ENCODE peak calls at places on chromosomes 2 and 18, in seven cellular contexts. U is H1, S is IMR-90, H is H9, Q is neuronal stem cell, A is mesendoderm, W is trophoblast cell. L is an unnamed sample.

GRCh38 chr2:137411556-137411955 is 552.7 kb upstream of the HNMT start:
- DNase-seq in U (no peak), S (no peak), H (no peak), Q (no peak), A (peak; percentile 3), W (peak; percentile 75), L (no peak)

GRCh38 chr2:199458806-199459285 is 1.1 kb upstream of the SATB2 start:
- DNase-seq in U (peak; percentile 82), S (peak; percentile 35), H (no peak), Q (peak; percentile 54), A (no peak), W (no peak), L (no peak)

GRCh38 chr2:74585406-74586182 is 31.1 kb downstream of the DOK1 start:
- DNase-seq in U (no peak), S (no peak), H (no peak), Q (no peak), A (no peak), W (no peak), L (no peak)

GRCh38 chr2:105749583-105750399 is 5.1 kb downstream of the NCK2 start:
- DNase-seq in U (no peak), S (peak; percentile 50), H (no peak), Q (no peak), A (no peak), W (no peak), L (peak; percentile 86)

GRCh38 chr2:231464576-231465540 is 574 bp upstream of the NCL start:
- DNase-seq in U (peak; percentile 97), S (no peak), H (peak; percentile 97), Q (peak; percentile 96), A (no peak), W (peak; percentile 20), L (no peak)

GRCh38 chr18:23106575-23106974 is 28.7 kb upstream of the CABLES1 start:
- DNase-seq in U (no peak), S (peak; percentile 96), H (no peak), Q (no peak), A (peak; percentile 69), W (peak; percentile 74), L (peak; percentile 98)

GRCh38 chr18:55706893-55707292 is 118.9 kb upstream of the TCF4 start:
- DNase-seq in U (no peak), S (peak; percentile 92), H (no peak), Q (no peak), A (no peak), W (peak; percentile 51), L (peak; percentile 33)

GRCh38 chr2:68369340-68369734 is 4.3 kb downstream of the PLEK start:
- DNase-seq in U (no peak), S (no peak), H (no peak), Q (no peak), A (no peak), W (no peak), L (no peak)

GRCh38 chr2:159129807-159130206 is 156.7 kb downstream of the WDSUB1 start:
- DNase-seq in U (no peak), S (no peak), H (no peak), Q (no peak), A (no peak), W (no peak), L (no peak)

GRCh38 chr2:187586091-187586632 is 31.9 kb upstream of the TFPI start:
- DNase-seq in U (no peak), S (peak; percentile 50), H (no peak), Q (no peak), A (no peak), W (no peak), L (peak; percentile 26)

GRCh38 chr2:229340086-229340760 is 69.1 kb upstream of the PID1 start:
- DNase-seq in U (no peak), S (peak; percentile 15), H (no peak), Q (no peak), A (no peak), W (peak; percentile 76), L (peak; percentile 30)

GRCh38 chr2:172311921-172312345 is 115.5 kb upstream of the ITGA6 start:
- DNase-seq in U (no peak), S (no peak), H (no peak), Q (no peak), A (no peak), W (no peak), L (peak; percentile 11)

GRCh38 chr2:107669335-107669734 is 157.4 kb upstream of the RGPD4 start:
- DNase-seq in U (no peak), S (no peak), H (no peak), Q (no peak), A (peak; percentile 33), W (peak; percentile 59), L (peak; percentile 4)

GRCh38 chr2:215071676-215072075 is 66.8 kb downstream of the ABCA12 start:
- DNase-seq in U (no peak), S (no peak), H (no peak), Q (no peak), A (no peak), W (peak; percentile 92), L (no peak)
- H2BK5ac ChIP-seq in U (no peak overlapping the region), S (no peak overlapping the region), H (no peak overlapping the region), Q (no peak overlapping the region), A (no peak overlapping the region), W (no peak overlapping the region), L (no peak overlapping the region)

DNA sequence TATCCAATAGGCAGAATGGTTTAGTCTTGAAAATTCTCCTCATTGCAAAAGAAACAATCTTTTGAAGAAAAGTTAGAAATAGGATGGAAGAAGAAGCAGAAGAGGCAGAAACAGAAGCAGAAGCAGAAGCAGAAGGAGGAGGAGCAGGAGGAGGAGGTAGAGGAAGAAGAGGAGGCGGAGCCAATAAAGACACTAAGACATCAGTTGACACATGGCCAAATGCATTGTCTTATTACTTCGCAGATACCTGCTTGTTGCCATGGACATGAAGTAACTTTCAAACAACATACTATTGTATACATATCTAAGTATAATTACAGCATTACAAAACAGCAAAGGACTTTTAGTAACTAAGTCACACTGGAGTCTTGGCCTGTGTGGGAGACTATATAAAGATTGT is 606.3 kb downstream of the METTL4 start:
- DNase-seq in U (no peak), S (no peak), H (no peak), Q (no peak), A (peak; percentile 14), W (no peak), L (no peak)
- H3K79me1 ChIP-seq in U (no peaks in the 10 kb centered on the region), S (no peaks in the 10 kb centered on the region), H (no peaks in the 10 kb centered on the region), Q (no peaks in the 10 kb centered on the region), A (no peaks in the 10 kb centered on the region), W (no peaks in the 10 kb centered on the region), L (no peaks in the 10 kb centered on the region)

DNA sequence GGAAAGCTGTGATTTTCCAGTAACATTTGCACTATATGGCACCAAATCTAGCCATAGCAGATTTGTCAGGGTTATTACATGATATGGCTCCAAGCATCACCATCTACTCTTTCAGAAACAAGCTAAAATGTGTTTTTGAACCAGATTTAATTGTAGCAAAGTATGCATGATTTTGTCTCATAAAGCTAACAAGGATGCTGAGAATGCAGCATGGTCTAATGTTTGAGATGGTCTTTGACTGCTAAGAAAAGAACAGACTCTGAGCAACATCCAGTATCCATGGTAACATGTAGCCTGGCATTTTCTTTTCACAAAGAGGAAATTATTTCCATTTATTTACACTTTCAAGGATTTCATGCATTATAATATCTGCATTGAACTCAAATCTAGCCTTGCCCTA is 206.5 kb downstream of the PDE1A start:
- DNase-seq in U (no peak), S (no peak), H (no peak), Q (no peak), A (no peak), W (no peak), L (no peak)
- H2BK5ac ChIP-seq in U (no peak overlapping the region), S (no peak overlapping the region), H (no peak overlapping the region), Q (no peak overlapping the region), A (no peak overlapping the region), W (no peak overlapping the region), L (no peak overlapping the region)

GRCh38 chr2:127172306-127172705 is 47.8 kb downstream of the CYP27C1 start:
- DNase-seq in U (no peak), S (no peak), H (no peak), Q (no peak), A (no peak), W (no peak), L (no peak)
- H3K79me1 ChIP-seq in U (no peaks in the 10 kb centered on the region), S (no peaks in the 10 kb centered on the region), H (no peaks in the 10 kb centered on the region), Q (no peaks in the 10 kb centered on the region), A (no peaks in the 10 kb centered on the region), W (no peaks in the 10 kb centered on the region), L (no peaks in the 10 kb centered on the region)

GRCh38 chr2:8639122-8639635 is 42.7 kb upstream of the ID2 start:
- DNase-seq in U (no peak), S (no peak), H (no peak), Q (no peak), A (no peak), W (no peak), L (no peak)
- H2BK5ac ChIP-seq in U (no peak overlapping the region), S (no peak overlapping the region), H (no peak overlapping the region), Q (peak overlapping the region; percentile 77), A (no peak overlapping the region), W (no peak overlapping the region), L (no peak overlapping the region)

GRCh38 chr2:17853799-17854198 is 24.7 kb upstream of the KCNS3 start:
- DNase-seq in U (no peak), S (no peak), H (peak; percentile 44), Q (no peak), A (no peak), W (no peak), L (no peak)
- H3K79me1 ChIP-seq in U (no peaks in the 10 kb centered on the region), S (no peaks in the 10 kb centered on the region), H (no peaks in the 10 kb centered on the region), Q (no peaks in the 10 kb centered on the region), A (no peaks in the 10 kb centered on the region), W (no peaks in the 10 kb centered on the region), L (no peaks in the 10 kb centered on the region)

GRCh38 chr2:2523395-2524339 is 192.6 kb upstream of the MYT1L start:
- DNase-seq in U (no peak), S (no peak), H (no peak), Q (no peak), A (no peak), W (no peak), L (no peak)

GRCh38 chr2:2527162-2527561 is 196.1 kb upstream of the MYT1L start:
- DNase-seq in U (no peak), S (peak; percentile 22), H (no peak), Q (no peak), A (peak; percentile 45), W (no peak), L (no peak)

GRCh38 chr2:2528801-2529200 is 197.7 kb upstream of the MYT1L start:
- DNase-seq in U (no peak), S (no peak), H (no peak), Q (no peak), A (no peak), W (no peak), L (no peak)

GRCh38 chr2:2520396-2520795 is 189.3 kb upstream of the MYT1L start:
- DNase-seq in U (no peak), S (no peak), H (no peak), Q (peak; percentile 18), A (peak; percentile 4), W (no peak), L (no peak)

DNA sequence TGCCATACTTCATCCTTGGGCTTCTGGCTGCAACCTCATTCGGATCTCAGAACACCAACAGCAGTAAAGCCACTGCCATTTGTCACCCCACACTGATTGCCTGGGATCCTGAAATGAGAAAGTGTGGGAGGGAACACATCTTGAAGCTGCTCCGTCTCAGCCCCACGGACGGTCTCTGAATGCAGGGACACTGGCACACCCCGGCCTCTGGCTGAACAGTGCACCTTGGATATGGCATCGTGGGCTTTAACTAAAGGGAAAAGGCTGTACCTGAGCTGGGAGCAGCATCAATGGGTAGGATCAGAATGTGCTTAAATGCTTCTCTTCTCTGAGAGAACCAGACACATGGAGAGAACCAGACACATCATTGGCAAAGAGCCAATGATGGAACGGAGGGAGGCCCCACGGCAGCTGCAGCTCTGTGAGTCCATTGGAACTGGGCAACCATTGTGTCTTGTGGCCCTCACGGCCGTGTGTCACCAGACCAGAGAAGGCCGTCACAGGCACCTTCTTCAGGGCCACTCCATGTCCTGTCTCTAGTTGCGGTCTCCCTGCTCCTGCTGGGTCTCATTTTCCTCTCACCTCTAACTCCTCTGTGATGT is 193.4 kb upstream of the MYT1L start:
- DNase-seq in U (no peak), S (no peak), H (no peak), Q (no peak), A (no peak), W (no peak), L (no peak)
- H2BK5ac ChIP-seq in U (no peak overlapping the region), S (no peak overlapping the region), H (no peak overlapping the region), Q (no peak overlapping the region), A (no peak overlapping the region), W (no peak overlapping the region), L (no peak overlapping the region)

L was measured in mesenchymal stem cell.